ENCODE peak calls at places on chromosomes 16 and 17, in nine cellular contexts. F is activated CD4-positive, alpha-beta memory T cell treated with anti-CD3 and anti-CD28 coated beads, Interleukin-2, amount 10 ng/mL, durations not matched to agents 7 days and 5 days; Z is stimulated activated naive B cell treated with anti-CD40 and anti-IgM and Interleukin-4, amounts not matched to agents 10 μg/mL and 1 μg/mL and 100 μg/mL, for 72 hours; J is ACHN; U is activated CD4-positive, alpha-beta T cell treated with anti-CD3 and anti-CD28 coated beads, Interleukin-2, amount 50 U/mL, for 1 hour; M is heart left ventricle; N is endothelial cell of umbilical vein; C is NCI-H1694; A is NCI-H1436. Q is an unnamed sample.

GRCh38 chr17:81518785-81519283 is 6.2 kb upstream of the ACTG1 start:
- DNase-seq in F (peak), Z (peak), J (peak), U (no peak), M (peak), N (no peak), C (no peak), A (no peak), Q (peak)

GRCh38 chr16:5374184-5374583 is 276.6 kb upstream of the EEF2KMT start:
- DNase-seq in F (no peak), Z (no peak), J (no peak), U (no peak), M (no peak), N (no peak), C (no peak), A (no peak), Q (no peak)

GRCh38 chr17:72976971-72977767 is 115.3 kb downstream of the SLC39A11 start:
- DNase-seq in F (no peak), Z (peak), J (peak), U (no peak), M (peak), N (peak), C (no peak), A (no peak), Q (peak)

GRCh38 chr17:18129041-18129502 is 20.5 kb downstream of the MYO15A start:
- DNase-seq in F (no peak), Z (no peak), J (peak), U (no peak), M (no peak), N (peak), C (no peak), A (peak), Q (peak)

GRCh38 chr17:52837502-52837901 is 679.0 kb upstream of the CA10 start:
- DNase-seq in F (no peak), Z (no peak), J (no peak), U (no peak), M (no peak), N (no peak), C (no peak), A (no peak), Q (no peak)

GRCh38 chr16:5653789-5654188 is 556.2 kb upstream of the EEF2KMT start:
- DNase-seq in F (no peak), Z (no peak), J (no peak), U (no peak), M (no peak), N (no peak), C (no peak), A (no peak), Q (no peak)

GRCh38 chr16:84477661-84478060 is 26.8 kb downstream of the MEAK7 start:
- DNase-seq in F (no peak), Z (no peak), J (no peak), U (no peak), M (no peak), N (no peak), C (no peak), A (no peak), Q (no peak)

GRCh38 chr17:16027708-16028584 is 28.3 kb downstream of the TTC19 start:
- DNase-seq in F (peak), Z (peak), J (peak), U (no peak), M (no peak), N (peak), C (no peak), A (no peak), Q (no peak)

GRCh38 chr16:87816507-87817100 is 50.8 kb upstream of the KLHDC4 start:
- DNase-seq in F (no peak), Z (no peak), J (no peak), U (no peak), M (no peak), N (no peak), C (no peak), A (no peak), Q (no peak)

GRCh38 chr16:65909310-65910050 is 457.0 kb upstream of the CDH5 start:
- DNase-seq in F (no peak), Z (no peak), J (no peak), U (no peak), M (no peak), N (no peak), C (no peak), A (no peak), Q (no peak)

GRCh38 chr16:85778873-85779272 is 20.5 kb downstream of the EMC8 start:
- DNase-seq in F (peak), Z (no peak), J (no peak), U (no peak), M (no peak), N (peak), C (no peak), A (no peak), Q (no peak)

GRCh38 chr16:79767597-79768280 is 167.2 kb upstream of the MAF start:
- DNase-seq in F (no peak), Z (no peak), J (peak), U (no peak), M (no peak), N (no peak), C (peak), A (no peak), Q (no peak)

GRCh38 chr17:69447726-69448125 is 33.2 kb downstream of the MAP2K6 start:
- DNase-seq in F (no peak), Z (no peak), J (no peak), U (no peak), M (peak), N (no peak), C (no peak), A (no peak), Q (no peak)

GRCh38 chr17:74059471-74059870 is 144.0 kb upstream of the RPL38 start:
- DNase-seq in F (no peak), Z (no peak), J (no peak), U (no peak), M (no peak), N (no peak), C (peak), A (peak), Q (no peak)

GRCh38 chr16:89921131-89921698 is 1.9 kb upstream of the TUBB3 start:
- DNase-seq in F (no peak), Z (no peak), J (no peak), U (no peak), M (no peak), N (no peak), C (no peak), A (no peak), Q (no peak)

GRCh38 chr17:44007346-44008204 is 3.2 kb downstream of the NAGS start:
- DNase-seq in F (peak), Z (no peak), J (peak), U (no peak), M (peak), N (no peak), C (no peak), A (no peak), Q (no peak)

GRCh38 chr16:2953706-2954105 is 10.4 kb upstream of the KREMEN2 start:
- DNase-seq in F (no peak), Z (no peak), J (no peak), U (no peak), M (no peak), N (no peak), C (no peak), A (peak), Q (no peak)

GRCh38 chr17:57699751-57700186 is 45.3 kb downstream of the CCDC182 start:
- DNase-seq in F (no peak), Z (no peak), J (no peak), U (no peak), M (no peak), N (no peak), C (no peak), A (no peak), Q (peak)

GRCh38 chr17:82235775-82236141 is 6.9 kb downstream of the SLC16A3 start:
- DNase-seq in F (no peak), Z (no peak), J (peak), U (no peak), M (no peak), N (no peak), C (no peak), A (no peak), Q (no peak)

GRCh38 chr17:3554440-3554839 is 3.2 kb downstream of the TRPV3 start:
- DNase-seq in F (no peak), Z (no peak), J (no peak), U (no peak), M (no peak), N (no peak), C (no peak), A (no peak), Q (no peak)

GRCh38 chr17:75288784-75289121 is 480 bp downstream of the SLC25A19 start:
- DNase-seq in F (peak), Z (peak), J (peak), U (no peak), M (peak), N (no peak), C (peak), A (peak), Q (peak)

GRCh38 chr16:12459401-12459791 is 344.3 kb downstream of the CPPED1 start:
- DNase-seq in F (no peak), Z (peak), J (no peak), U (no peak), M (peak), N (no peak), C (no peak), A (no peak), Q (peak)

GRCh38 chr17:12024332-12024731 is 3.7 kb downstream of the MAP2K4 start:
- DNase-seq in F (no peak), Z (no peak), J (peak), U (no peak), M (no peak), N (no peak), C (no peak), A (no peak), Q (no peak)

GRCh38 chr17:45672301-45672700 is 111.8 kb upstream of the CRHR1 start:
- DNase-seq in F (no peak), Z (no peak), J (no peak), U (no peak), M (no peak), N (no peak), C (no peak), A (peak), Q (no peak)

GRCh38 chr17:40621558-40621957 is 26.1 kb downstream of the SMARCE1 start:
- DNase-seq in F (no peak), Z (no peak), J (no peak), U (no peak), M (no peak), N (no peak), C (no peak), A (no peak), Q (no peak)

GRCh38 chr17:32489320-32490100 is 2.7 kb downstream of the CDK5R1 start:
- DNase-seq in F (no peak), Z (no peak), J (no peak), U (no peak), M (no peak), N (no peak), C (no peak), A (no peak), Q (no peak)

GRCh38 chr16:75007443-75007842 is 8.6 kb downstream of the ZNRF1 start:
- DNase-seq in F (no peak), Z (no peak), J (no peak), U (no peak), M (no peak), N (no peak), C (no peak), A (no peak), Q (no peak)

GRCh38 chr16:85321856-85322271 is 209.6 kb upstream of the CIBAR2 start:
- DNase-seq in F (no peak), Z (no peak), J (peak), U (no peak), M (peak), N (peak), C (no peak), A (no peak), Q (peak)

GRCh38 chr16:67964477-67965131 is 3.8 kb downstream of the SLC12A4 start:
- DNase-seq in F (no peak), Z (no peak), J (no peak), U (no peak), M (no peak), N (no peak), C (no peak), A (no peak), Q (no peak)

GRCh38 chr16:48438414-48438813 is 53.2 kb upstream of the SIAH1 start:
- DNase-seq in F (no peak), Z (no peak), J (no peak), U (no peak), M (no peak), N (no peak), C (no peak), A (no peak), Q (no peak)

GRCh38 chr16:3945751-3946603 is 65.5 kb upstream of the CREBBP start:
- DNase-seq in F (no peak), Z (no peak), J (peak), U (no peak), M (peak), N (peak), C (no peak), A (no peak), Q (peak)

GRCh38 chr16:16884451-16884850 is 505.5 kb downstream of the NPIPA7 start:
- DNase-seq in F (no peak), Z (no peak), J (no peak), U (no peak), M (no peak), N (no peak), C (no peak), A (no peak), Q (no peak)

GRCh38 chr16:11129378-11129781 is 126.6 kb downstream of the SOCS1 start:
- DNase-seq in F (no peak), Z (peak), J (no peak), U (no peak), M (no peak), N (no peak), C (no peak), A (no peak), Q (no peak)

GRCh38 chr16:62190426-62190825 is 154.2 kb upstream of the CDH8 start:
- DNase-seq in F (no peak), Z (no peak), J (peak), U (no peak), M (no peak), N (no peak), C (no peak), A (no peak), Q (no peak)

GRCh38 chr17:50049636-50050035 is 6.3 kb upstream of the ITGA3 start:
- DNase-seq in F (no peak), Z (no peak), J (peak), U (no peak), M (no peak), N (no peak), C (no peak), A (no peak), Q (no peak)

GRCh38 chr17:73759324-73760185 is 115.3 kb upstream of the SDK2 start:
- DNase-seq in F (no peak), Z (no peak), J (no peak), U (no peak), M (peak), N (no peak), C (no peak), A (peak), Q (no peak)

GRCh38 chr16:6803171-6803570 is 529.5 kb upstream of the RBFOX1 start:
- DNase-seq in F (no peak), Z (no peak), J (no peak), U (no peak), M (no peak), N (no peak), C (no peak), A (no peak), Q (no peak)

GRCh38 chr16:56013962-56014552 is 138.9 kb upstream of the CES5A start:
- DNase-seq in F (peak), Z (no peak), J (peak), U (peak), M (peak), N (peak), C (no peak), A (no peak), Q (peak)

GRCh38 chr17:82440991-82441627 is 9.4 kb downstream of the CYBC1 start:
- DNase-seq in F (no peak), Z (no peak), J (no peak), U (no peak), M (peak), N (no peak), C (peak), A (peak), Q (no peak)